ENCODE peak calls at places on chromosome 12, in five cellular contexts. T is C1 segment of cervical spinal cord; A is A172; J is NCI-H1092; B is activated naive CD8-positive, alpha-beta T cell treated with anti-CD3 and anti-CD28 coated beads for 36 hours. C is an unnamed sample.
A peak's percentile ranks its signal among the peaks of the same experiment; 100 is the strongest.

GRCh38 chr12:70598467-70599194 is 38.6 kb downstream of the PTPRB start:
- DNase-seq in T (no peak), A (no peak), J (peak; percentile 64), B (no peak), C (no peak)

GRCh38 chr12:52087961-52088820 is 8.7 kb downstream of the SMIM41 start:
- DNase-seq in T (no peak), A (no peak), J (no peak), B (no peak), C (no peak)

GRCh38 chr12:12835378-12836145 is 22.4 kb downstream of the DDX47 start:
- DNase-seq in T (no peak), A (peak; percentile 89), J (no peak), B (no peak), C (peak; percentile 94)

GRCh38 chr12:65894127-65894526 is 69.8 kb downstream of the HMGA2 start:
- DNase-seq in T (no peak), A (peak; percentile 46), J (no peak), B (no peak), C (peak; percentile 52)

GRCh38 chr12:53937596-53938275 is 895 bp upstream of the HOXC13 start:
- DNase-seq in T (no peak), A (no peak), J (no peak), B (no peak), C (no peak)

GRCh38 chr12:20601668-20602280 is 93.4 kb upstream of the SLCO1C1 start:
- DNase-seq in T (no peak), A (peak; percentile 18), J (peak; percentile 13), B (no peak), C (no peak)

GRCh38 chr12:111056618-111057521 is 136.5 kb upstream of the MYL2 start:
- DNase-seq in T (no peak), A (peak; percentile 58), J (no peak), B (peak; percentile 68), C (no peak)

GRCh38 chr12:29722164-29722563 is 61.6 kb downstream of the TMTC1 start:
- DNase-seq in T (no peak), A (no peak), J (no peak), B (no peak), C (no peak)

GRCh38 chr12:97112161-97112560 is 205.1 kb downstream of the NEDD1 start:
- DNase-seq in T (no peak), A (no peak), J (no peak), B (no peak), C (no peak)

GRCh38 chr12:108568653-108569154 is 6.3 kb downstream of the ISCU start:
- DNase-seq in T (no peak), A (no peak), J (peak; percentile 30), B (peak; percentile 79), C (no peak)

GRCh38 chr12:57852620-57853509 is 6.3 kb upstream of the CTDSP2 start:
- DNase-seq in T (no peak), A (no peak), J (no peak), B (no peak), C (no peak)

GRCh38 chr12:106089935-106090334 is 48.8 kb downstream of the NUAK1 start:
- DNase-seq in T (no peak), A (no peak), J (no peak), B (no peak), C (no peak)

GRCh38 chr12:15200703-15201102 is 20.5 kb downstream of the RERG start:
- DNase-seq in T (no peak), A (no peak), J (no peak), B (no peak), C (peak; percentile 38)

GRCh38 chr12:52243774-52244614 is 11.0 kb downstream of the KRT7 start:
- DNase-seq in T (no peak), A (peak; percentile 96), J (peak; percentile 22), B (peak; percentile 83), C (peak; percentile 93)

GRCh38 chr12:100414756-100415155 is 57.9 kb downstream of the SLC17A8 start:
- DNase-seq in T (no peak), A (no peak), J (no peak), B (no peak), C (no peak)

GRCh38 chr12:80823393-80823792 is 106.7 kb downstream of the MYF5 start:
- DNase-seq in T (no peak), A (no peak), J (no peak), B (no peak), C (no peak)

GRCh38 chr12:8912910-8913309 is 1.4 kb upstream of the PHC1 start:
- DNase-seq in T (no peak), A (no peak), J (peak; percentile 12), B (no peak), C (no peak)

GRCh38 chr12:68367903-68368302 is 35.7 kb upstream of the MDM1 start:
- DNase-seq in T (no peak), A (no peak), J (no peak), B (no peak), C (no peak)

GRCh38 chr12:80858356-80858755 is 79.4 kb downstream of the LIN7A start:
- DNase-seq in T (no peak), A (no peak), J (no peak), B (no peak), C (no peak)

GRCh38 chr12:69096669-69097364 is 142.6 kb upstream of the CPSF6 start:
- DNase-seq in T (no peak), A (peak; percentile 53), J (no peak), B (no peak), C (peak; percentile 28)

GRCh38 chr12:51381226-51382079 is 9.8 kb downstream of the GALNT6 start:
- DNase-seq in T (no peak), A (no peak), J (no peak), B (no peak), C (no peak)

GRCh38 chr12:9642606-9643270 is 26.8 kb upstream of the CLEC2D start:
- DNase-seq in T (no peak), A (no peak), J (no peak), B (no peak), C (no peak)

GRCh38 chr12:130919115-130919514 is 34.6 kb upstream of the ADGRD1 start:
- DNase-seq in T (no peak), A (no peak), J (no peak), B (no peak), C (no peak)

GRCh38 chr12:64160021-64160717 is 61.9 kb downstream of the KICS2 start:
- DNase-seq in T (no peak), A (no peak), J (no peak), B (no peak), C (peak; percentile 41)

GRCh38 chr12:79555006-79555925 is 135.5 kb downstream of the PAWR start:
- DNase-seq in T (no peak), A (peak; percentile 13), J (no peak), B (no peak), C (peak; percentile 51)

GRCh38 chr12:5661820-5662219 is 229.9 kb downstream of the NTF3 start:
- DNase-seq in T (no peak), A (no peak), J (no peak), B (no peak), C (no peak)

GRCh38 chr12:9064201-9064814 is 51.4 kb downstream of the A2M start:
- DNase-seq in T (no peak), A (no peak), J (no peak), B (peak; percentile 74), C (peak; percentile 7)

GRCh38 chr12:34219046-34219770 is 196.9 kb downstream of the ALG10 start:
- DNase-seq in T (no peak), A (no peak), J (no peak), B (peak; percentile 13), C (no peak)

GRCh38 chr12:115378296-115378695 is 694.3 kb upstream of the TBX3 start:
- DNase-seq in T (no peak), A (no peak), J (no peak), B (no peak), C (no peak)

GRCh38 chr12:46282829-46283228 is 14.0 kb upstream of the SLC38A1 start:
- DNase-seq in T (no peak), A (no peak), J (no peak), B (no peak), C (no peak)

GRCh38 chr12:55675671-55676070 is 32.0 kb downstream of the ITGA7 start:
- DNase-seq in T (no peak), A (no peak), J (no peak), B (no peak), C (peak; percentile 82)

GRCh38 chr12:110844551-110845395 is 2.0 kb upstream of the CCDC63 start:
- DNase-seq in T (no peak), A (peak; percentile 86), J (no peak), B (no peak), C (no peak)

GRCh38 chr12:39441963-39442894 is 691 bp downstream of the KIF21A start:
- DNase-seq in T (no peak), A (peak; percentile 23), J (peak; percentile 55), B (peak; percentile 57), C (no peak)

C was measured in NCI-H226.